ENCODE peak calls at places on chromosomes 12 and 14, in five cellular contexts. I is uterus, D is stomach, P is breast epithelium, M is tibial artery. C is an unnamed sample. For H3K36me3, the result is how much of the 10 kb centered on the place peaks cover.

GRCh38 chr12:98513379-98514318 is 1.7 kb upstream of the TMPO start:
- DNase-seq in P (no peak), D (no peak), I (no peak), M (no peak), C (no peak)

GRCh38 chr12:105222326-105222655 is 13.7 kb downstream of the APPL2 start:
- DNase-seq in D (no peak), P (no peak), I (no peak), M (no peak), C (no peak)

GRCh38 chr12:128737292-128737966 is 86.3 kb downstream of the SLC15A4 start:
- DNase-seq in M (no peak), D (no peak), P (no peak), I (no peak), C (no peak)

GRCh38 chr12:31362115-31362758 is 36.3 kb upstream of the SINHCAF start:
- DNase-seq in I (no peak), P (no peak), D (no peak), M (no peak), C (peak)

GRCh38 chr12:62347922-62348650 is 87.9 kb downstream of the USP15 start:
- DNase-seq in I (no peak), M (no peak), D (no peak), P (no peak), C (no peak)

GRCh38 chr14:105086833-105087307 is 21.6 kb upstream of the GPR132 start:
- DNase-seq in I (peak), M (peak), P (peak), D (peak), C (peak)

GRCh38 chr12:131230340-131231099 is 276.8 kb downstream of the ADGRD1 start:
- DNase-seq in D (no peak), I (no peak), M (no peak), P (no peak), C (no peak)

GRCh38 chr12:21677622-21678277 is 20.1 kb upstream of the LDHB start:
- DNase-seq in D (no peak), I (no peak), P (no peak), M (no peak), C (no peak)

GRCh38 chr14:93859957-93860356 is 67.2 kb upstream of the FAM181A start:
- DNase-seq in M (no peak), P (peak), I (no peak), D (peak), C (peak)

GRCh38 chr14:45284802-45285201 is 31.8 kb upstream of the MIS18BP1 start:
- DNase-seq in D (no peak), M (no peak), P (no peak), I (no peak), C (no peak)

GRCh38 chr14:88204221-88204620 is 118.8 kb downstream of the KCNK10 start:
- DNase-seq in D (no peak), I (no peak), P (no peak), M (no peak), C (peak)

GRCh38 chr12:112684742-112685141 is 106.8 kb upstream of the RPH3A start:
- DNase-seq in M (no peak), P (no peak), I (no peak), D (no peak), C (no peak)

GRCh38 chr12:113259499-113259953 is 38.3 kb downstream of the TPCN1 start:
- DNase-seq in I (peak), M (peak), P (peak), D (peak), C (peak)

GRCh38 chr14:104978774-104979691 is 859 bp upstream of the AHNAK2 start:
- DNase-seq in M (peak), D (no peak), I (peak), P (no peak), C (no peak)

GRCh38 chr14:70771781-70772212 is 37.5 kb downstream of the MAP3K9 start:
- DNase-seq in I (no peak), D (no peak), P (no peak), M (no peak), C (no peak)

GRCh38 chr12:104581000-104581570 is 124.3 kb downstream of the CHST11 start:
- DNase-seq in D (no peak), P (no peak), I (no peak), M (no peak), C (no peak)

GRCh38 chr12:101619868-101620761 is 25.3 kb downstream of the MYBPC1 start:
- DNase-seq in P (no peak), I (no peak), M (no peak), D (peak), C (peak)

GRCh38 chr14:57657487-57657886 is 163.8 kb upstream of the CCDC198 start:
- DNase-seq in P (no peak), M (no peak), I (no peak), D (no peak), C (no peak)

GRCh38 chr12:91900971-91901370 is 244.7 kb downstream of the BTG1 start:
- DNase-seq in P (no peak), I (no peak), D (no peak), M (no peak), C (no peak)

GRCh38 chr12:57889541-57889989 is 43.0 kb upstream of the CTDSP2 start:
- DNase-seq in M (peak), I (peak), D (no peak), P (no peak), C (peak)

GRCh38 chr14:93959239-93960107 is 16.9 kb downstream of the ASB2 start:
- DNase-seq in I (peak), D (peak), P (peak), M (no peak), C (peak)

GRCh38 chr12:14664434-14665023 is 31.9 kb downstream of the GUCY2C start:
- DNase-seq in P (no peak), I (peak), M (no peak), D (peak), C (peak)

GRCh38 chr12:115129727-115130126 is 445.8 kb upstream of the TBX3 start:
- DNase-seq in P (no peak), M (no peak), D (no peak), I (no peak), C (no peak)

GRCh38 chr12:123150804-123151678 is at the start of gene PITPNM2:
- DNase-seq in I (peak), M (peak), D (peak), P (no peak), C (peak)

GRCh38 chr14:49593016-49593415 is 5.7 kb upstream of the LRR1 start:
- DNase-seq in M (no peak), I (no peak), P (no peak), D (no peak), C (no peak)

GRCh38 chr12:38124247-38125012 is 192.1 kb upstream of the ALG10B start:
- DNase-seq in D (peak), P (no peak), I (no peak), M (no peak), C (peak)

GRCh38 chr14:75277000-75277795 is 1.4 kb upstream of the FOS start:
- DNase-seq in D (peak), I (peak), P (peak), M (peak), C (peak)

GRCh38 chr12:93707836-93708235 is 30.7 kb downstream of the CRADD start:
- DNase-seq in P (no peak), I (no peak), D (no peak), M (no peak), C (no peak)

GRCh38 chr12:10182662-10183061 is 3.8 kb downstream of the TMEM52B start:
- DNase-seq in M (no peak), I (no peak), D (no peak), P (no peak), C (no peak)

GRCh38 chr14:30673071-30673470 is 51.0 kb downstream of the SCFD1 start:
- DNase-seq in P (no peak), I (no peak), D (no peak), M (no peak), C (no peak)

GRCh38 chr14:30680036-30680435 is 57.9 kb downstream of the SCFD1 start:
- DNase-seq in P (no peak), I (no peak), D (no peak), M (no peak), C (no peak)

GRCh38 chr14:30681752-30682355 is 59.7 kb downstream of the SCFD1 start:
- DNase-seq in P (no peak), M (no peak), I (no peak), D (no peak), C (no peak)

DNA sequence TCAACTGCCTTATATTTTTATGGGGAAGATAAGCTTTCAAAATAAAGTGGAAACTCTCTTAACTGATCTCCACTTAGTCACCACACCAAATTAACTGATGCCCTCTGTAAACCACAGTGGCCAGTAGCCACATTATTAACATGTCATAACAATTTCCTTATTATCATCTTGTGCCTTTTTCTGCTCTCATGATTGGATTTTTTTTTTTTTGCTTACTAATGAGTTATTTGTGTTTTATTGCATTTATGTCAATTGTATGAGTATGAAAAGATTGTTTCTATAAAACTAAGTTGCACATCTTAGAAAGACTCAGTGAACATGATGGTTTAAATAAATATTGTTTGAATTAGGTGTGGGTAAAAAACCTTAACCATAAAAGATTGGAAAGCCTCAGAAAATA is 56.9 kb downstream of the SCFD1 start:
- DNase-seq in D (no peak), I (no peak), M (no peak), P (no peak), C (no peak)
- H3K36me3 ChIP-seq in D (under half), I (under half), M (under half), P (under half), C (under half)

DNA sequence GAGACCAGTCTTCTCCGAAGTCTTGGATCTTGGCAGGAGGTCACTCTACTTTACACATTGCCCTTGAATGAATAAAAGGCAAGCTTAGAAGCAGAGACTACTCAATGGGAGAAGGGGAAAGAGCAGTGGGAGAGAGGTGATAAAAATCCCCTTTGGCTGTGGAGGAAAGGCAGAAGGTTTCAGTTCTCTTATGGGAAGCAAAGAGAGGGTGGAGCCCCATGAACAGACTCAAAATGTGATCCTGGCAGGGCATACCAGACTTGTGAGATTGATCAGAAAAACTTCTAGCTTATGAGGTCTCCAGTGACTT is 49.6 kb upstream of the HECTD1 start:
- DNase-seq in M (no peak), D (no peak), I (no peak), P (no peak), C (no peak)
- H3K36me3 ChIP-seq in M (under half), D (under half), I (under half), P (under half), C (under half)

DNA sequence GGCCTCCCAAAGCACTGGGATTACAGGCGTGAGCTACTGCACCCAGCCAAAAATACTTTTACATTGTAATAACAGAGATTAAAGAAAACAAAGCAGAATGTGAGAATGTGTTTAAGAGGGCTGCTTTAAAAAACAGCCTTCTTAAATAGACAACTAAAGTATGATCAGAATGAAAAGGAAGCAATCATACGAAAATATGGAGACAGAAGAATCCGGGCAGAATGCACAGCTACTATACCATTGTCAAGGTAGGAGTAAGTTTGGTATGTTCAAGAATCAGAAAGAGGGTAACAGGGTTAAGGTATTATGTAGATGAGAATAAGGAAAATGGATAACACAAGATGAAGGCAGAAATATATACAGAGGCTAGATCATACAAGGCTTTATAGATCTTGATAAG is 8.5 kb downstream of the SEC23A start:
- DNase-seq in I (no peak), M (no peak), P (no peak), D (no peak), C (no peak)
- H3K36me3 ChIP-seq in I (under half), M (half or more), P (under half), D (under half), C (under half)

GRCh38 chr12:46365951-46366379 is 6.6 kb downstream of the SLC38A2 start:
- DNase-seq in M (no peak), P (no peak), I (no peak), D (no peak), C (no peak)
- H3K36me3 ChIP-seq in M (half or more), P (under half), I (under half), D (half or more), C (under half)

DNA sequence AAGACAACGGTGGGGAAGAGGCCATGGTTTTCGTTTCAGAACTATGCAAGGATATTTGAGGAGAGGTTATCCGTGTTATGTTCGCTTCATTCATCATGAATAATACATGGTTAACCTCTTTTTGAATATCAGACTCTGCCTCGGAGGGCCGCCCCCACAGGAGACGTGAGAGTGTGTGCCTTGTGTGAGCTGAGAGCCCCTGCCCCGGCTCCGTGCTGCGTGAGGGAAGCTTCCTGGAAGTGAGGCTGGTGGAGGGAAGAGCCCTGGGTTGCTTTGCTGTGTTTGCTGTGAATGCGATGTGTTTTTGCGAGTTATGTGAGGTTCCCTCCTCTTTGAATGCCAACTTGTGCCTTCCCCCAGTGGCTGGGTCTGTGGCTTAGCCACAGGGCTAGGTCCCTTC is 146.0 kb upstream of the RTL1 start:
- DNase-seq in M (no peak), I (no peak), P (no peak), D (no peak), C (no peak)
- H3K36me3 ChIP-seq in M (under half), I (under half), P (under half), D (under half), C (under half)

DNA sequence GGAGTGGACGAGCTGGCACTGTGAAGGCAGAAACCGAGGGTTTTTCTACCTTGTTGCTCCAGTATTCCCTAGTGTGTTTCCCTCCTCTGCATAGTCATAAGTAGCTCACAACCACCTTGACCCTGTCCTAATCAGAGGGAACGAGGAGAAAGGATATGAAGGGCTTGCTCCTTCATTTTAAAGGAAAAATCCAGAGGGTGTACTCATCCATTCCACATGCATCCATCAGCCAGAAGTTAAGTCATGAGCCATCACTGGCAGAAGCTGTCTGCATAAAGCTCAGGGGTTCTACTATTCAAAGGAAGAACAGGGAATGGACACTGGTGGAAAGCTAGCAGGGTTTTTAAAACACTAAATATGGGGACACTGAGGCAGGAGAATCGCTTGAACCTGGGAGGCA is 84.3 kb upstream of the FOXN3 start:
- DNase-seq in M (no peak), I (no peak), P (no peak), D (no peak), C (no peak)
- H3K36me3 ChIP-seq in M (under half), I (under half), P (under half), D (under half), C (under half)